ENCODE peak calls at places on chromosomes 4 and X, in five cellular contexts. One of them, this sample, is unnamed.

GRCh38 chr4:142155347-142155746 is 519.0 kb downstream of the IL15 start:
- DNase-seq in fibroblast of lung: peak
- DNase-seq in uterus: no peak
- DNase-seq in kidney epithelial cell: no peak
- DNase-seq in keratinocyte: no peak
- DNase-seq in this sample: no peak

GRCh38 chr4:173461170-173461569 is 62.3 kb upstream of the SCRG1 start:
- DNase-seq in fibroblast of lung: peak
- DNase-seq in uterus: no peak
- DNase-seq in kidney epithelial cell: no peak
- DNase-seq in keratinocyte: no peak
- DNase-seq in this sample: no peak

GRCh38 chr4:34158883-34159282 is 2085.4 kb downstream of the ARAP2 start:
- DNase-seq in fibroblast of lung: peak
- DNase-seq in uterus: no peak
- DNase-seq in kidney epithelial cell: peak
- DNase-seq in keratinocyte: peak
- DNase-seq in this sample: no peak

GRCh38 chr4:182307746-182308145 is 64.5 kb downstream of the TENM3 start:
- DNase-seq in fibroblast of lung: peak
- DNase-seq in uterus: no peak
- DNase-seq in kidney epithelial cell: peak
- DNase-seq in keratinocyte: peak
- DNase-seq in this sample: peak

GRCh38 chr4:70994069-70994366 is 569 bp downstream of the DCK start:
- DNase-seq in fibroblast of lung: no peak
- DNase-seq in uterus: no peak
- DNase-seq in kidney epithelial cell: no peak
- DNase-seq in keratinocyte: no peak
- DNase-seq in this sample: peak

GRCh38 chrX:85004255-85004654 is 578 bp downstream of the APOOL start:
- DNase-seq in fibroblast of lung: peak
- DNase-seq in uterus: no peak
- DNase-seq in kidney epithelial cell: no peak
- DNase-seq in keratinocyte: no peak
- DNase-seq in this sample: no peak

GRCh38 chr4:42607011-42607726 is 49.7 kb downstream of the ATP8A1 start:
- DNase-seq in fibroblast of lung: no peak
- DNase-seq in uterus: no peak
- DNase-seq in kidney epithelial cell: no peak
- DNase-seq in keratinocyte: no peak
- DNase-seq in this sample: no peak

GRCh38 chr4:6971536-6972374 is 62.1 kb downstream of the TBC1D14 start:
- DNase-seq in fibroblast of lung: no peak
- DNase-seq in uterus: no peak
- DNase-seq in kidney epithelial cell: no peak
- DNase-seq in keratinocyte: no peak
- DNase-seq in this sample: peak

GRCh38 chrX:132426695-132427281 is 62.0 kb downstream of the MBNL3 start:
- DNase-seq in fibroblast of lung: peak
- DNase-seq in uterus: no peak
- DNase-seq in kidney epithelial cell: no peak
- DNase-seq in keratinocyte: no peak
- DNase-seq in this sample: no peak

GRCh38 chr4:152316969-152317368 is 218.9 kb downstream of the FBXW7 start:
- DNase-seq in fibroblast of lung: peak
- DNase-seq in uterus: no peak
- DNase-seq in kidney epithelial cell: no peak
- DNase-seq in keratinocyte: no peak
- DNase-seq in this sample: no peak

GRCh38 chr4:166006217-166006616 is 133.2 kb downstream of the TLL1 start:
- DNase-seq in fibroblast of lung: no peak
- DNase-seq in uterus: no peak
- DNase-seq in kidney epithelial cell: no peak
- DNase-seq in keratinocyte: no peak
- DNase-seq in this sample: no peak

GRCh38 chr4:142408003-142408441 is 438.1 kb downstream of the INPP4B start:
- DNase-seq in fibroblast of lung: peak
- DNase-seq in uterus: no peak
- DNase-seq in kidney epithelial cell: no peak
- DNase-seq in keratinocyte: peak
- DNase-seq in this sample: no peak

GRCh38 chrX:119826399-119826959 is 26.3 kb downstream of the UPF3B start:
- DNase-seq in fibroblast of lung: peak
- DNase-seq in uterus: no peak
- DNase-seq in kidney epithelial cell: no peak
- DNase-seq in keratinocyte: no peak
- DNase-seq in this sample: no peak

GRCh38 chr4:23130845-23131244 is 438.1 kb downstream of the GBA3 start:
- DNase-seq in fibroblast of lung: no peak
- DNase-seq in uterus: no peak
- DNase-seq in kidney epithelial cell: no peak
- DNase-seq in keratinocyte: no peak
- DNase-seq in this sample: no peak

GRCh38 chr4:55758081-55758480 is 61.5 kb upstream of the EXOC1L start:
- DNase-seq in fibroblast of lung: peak
- DNase-seq in uterus: no peak
- DNase-seq in kidney epithelial cell: no peak
- DNase-seq in keratinocyte: no peak
- DNase-seq in this sample: no peak

GRCh38 chr4:10737335-10737734 is 52.8 kb upstream of the CLNK start:
- DNase-seq in fibroblast of lung: peak
- DNase-seq in uterus: no peak
- DNase-seq in kidney epithelial cell: peak
- DNase-seq in keratinocyte: no peak
- DNase-seq in this sample: no peak

GRCh38 chr4:122665148-122665547 is 44.3 kb upstream of the IL21 start:
- DNase-seq in fibroblast of lung: peak
- DNase-seq in uterus: no peak
- DNase-seq in kidney epithelial cell: no peak
- DNase-seq in keratinocyte: no peak
- DNase-seq in this sample: no peak

GRCh38 chrX:1190596-1191145 is 21.8 kb downstream of the CRLF2 start:
- DNase-seq in fibroblast of lung: no peak
- DNase-seq in uterus: no peak
- DNase-seq in kidney epithelial cell: no peak
- DNase-seq in keratinocyte: no peak
- DNase-seq in this sample: no peak

GRCh38 chr4:170089274-170089742 is 448 bp downstream of the AADAT start:
- DNase-seq in fibroblast of lung: peak
- DNase-seq in uterus: peak
- DNase-seq in kidney epithelial cell: no peak
- DNase-seq in keratinocyte: no peak
- DNase-seq in this sample: peak

GRCh38 chrX:70455366-70456202 is 10.9 kb downstream of the DLG3 start:
- DNase-seq in fibroblast of lung: no peak
- DNase-seq in uterus: no peak
- DNase-seq in kidney epithelial cell: no peak
- DNase-seq in keratinocyte: no peak
- DNase-seq in this sample: no peak

GRCh38 chrX:39518451-39519212 is 579.1 kb downstream of the BCOR start:
- DNase-seq in fibroblast of lung: peak
- DNase-seq in uterus: no peak
- DNase-seq in kidney epithelial cell: no peak
- DNase-seq in keratinocyte: no peak
- DNase-seq in this sample: no peak

GRCh38 chr4:89737888-89738287 is 99.1 kb downstream of the SNCA start:
- DNase-seq in fibroblast of lung: peak
- DNase-seq in uterus: peak
- DNase-seq in kidney epithelial cell: no peak
- DNase-seq in keratinocyte: no peak
- DNase-seq in this sample: no peak

GRCh38 chrX:10350991-10351390 is 194.2 kb downstream of the CLCN4 start:
- DNase-seq in fibroblast of lung: peak
- DNase-seq in uterus: no peak
- DNase-seq in kidney epithelial cell: no peak
- DNase-seq in keratinocyte: no peak
- DNase-seq in this sample: no peak

GRCh38 chr4:138494931-138495330 is 252.8 kb upstream of the SLC7A11 start:
- DNase-seq in fibroblast of lung: peak
- DNase-seq in uterus: no peak
- DNase-seq in kidney epithelial cell: no peak
- DNase-seq in keratinocyte: no peak
- DNase-seq in this sample: no peak

GRCh38 chr4:125765936-125766335 is 451.2 kb downstream of the FAT4 start:
- DNase-seq in fibroblast of lung: peak
- DNase-seq in uterus: no peak
- DNase-seq in kidney epithelial cell: no peak
- DNase-seq in keratinocyte: no peak
- DNase-seq in this sample: no peak

DNA sequence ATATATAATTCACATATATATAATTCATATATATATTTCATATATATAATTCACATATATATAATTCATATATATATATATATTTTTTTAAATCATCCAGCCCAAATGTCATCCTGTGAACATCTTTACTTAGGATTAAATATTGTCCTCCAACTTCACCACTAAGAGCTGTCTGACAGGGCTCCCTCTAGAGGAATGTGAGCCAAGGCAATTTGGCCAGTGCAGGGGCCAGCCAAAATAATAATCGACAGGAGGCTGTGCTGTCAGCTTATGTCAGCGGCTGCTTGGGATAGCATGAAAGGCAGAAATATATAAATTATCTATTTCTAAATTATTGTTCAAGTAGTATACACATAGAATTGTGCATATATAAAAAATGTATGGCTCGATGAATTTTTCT is 29.5 kb downstream of the EGFL6 start:
- DNase-seq in fibroblast of lung: no peak
- DNase-seq in uterus: no peak
- DNase-seq in kidney epithelial cell: no peak
- DNase-seq in keratinocyte: no peak
- DNase-seq in this sample: no peak
- TF ChIP-seq CTCF in fibroblast of lung: peak
- TF ChIP-seq CTCF in uterus: no peak
- TF ChIP-seq CTCF in kidney epithelial cell: peak
- TF ChIP-seq CTCF in keratinocyte: peak
- TF ChIP-seq CTCF in this sample: no peak

GRCh38 chr4:111601671-111602070 is 543.6 kb upstream of the FAM241A start:
- DNase-seq in fibroblast of lung: peak
- DNase-seq in uterus: no peak
- DNase-seq in kidney epithelial cell: no peak
- DNase-seq in keratinocyte: no peak
- DNase-seq in this sample: no peak

GRCh38 chr4:111605111-111605510 is 540.1 kb upstream of the FAM241A start:
- DNase-seq in fibroblast of lung: no peak
- DNase-seq in uterus: no peak
- DNase-seq in kidney epithelial cell: no peak
- DNase-seq in keratinocyte: no peak
- DNase-seq in this sample: no peak

DNA sequence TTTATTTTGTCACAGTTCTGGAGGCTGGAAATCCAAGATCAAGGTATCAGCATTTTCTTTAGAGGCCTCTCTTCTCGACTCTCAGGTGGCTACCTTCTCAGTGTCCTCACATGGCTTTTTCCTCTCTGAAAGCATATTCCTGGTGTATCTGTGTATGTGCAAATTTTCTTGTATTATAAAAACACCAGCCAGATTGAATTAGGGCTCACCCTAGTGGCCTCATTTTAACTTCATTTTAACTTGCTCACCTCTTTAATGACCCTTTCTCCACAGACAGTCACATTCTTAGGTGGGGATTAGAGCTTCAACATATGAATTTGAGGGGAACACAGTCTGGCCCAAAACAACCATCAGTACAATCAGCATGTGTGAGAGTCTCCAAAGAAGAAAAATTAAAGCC is 542.4 kb upstream of the FAM241A start:
- DNase-seq in fibroblast of lung: peak
- DNase-seq in uterus: no peak
- DNase-seq in kidney epithelial cell: no peak
- DNase-seq in keratinocyte: no peak
- DNase-seq in this sample: no peak
- TF ChIP-seq CTCF in fibroblast of lung: no peak
- TF ChIP-seq CTCF in uterus: no peak
- TF ChIP-seq CTCF in kidney epithelial cell: no peak
- TF ChIP-seq CTCF in keratinocyte: no peak
- TF ChIP-seq CTCF in this sample: no peak

DNA sequence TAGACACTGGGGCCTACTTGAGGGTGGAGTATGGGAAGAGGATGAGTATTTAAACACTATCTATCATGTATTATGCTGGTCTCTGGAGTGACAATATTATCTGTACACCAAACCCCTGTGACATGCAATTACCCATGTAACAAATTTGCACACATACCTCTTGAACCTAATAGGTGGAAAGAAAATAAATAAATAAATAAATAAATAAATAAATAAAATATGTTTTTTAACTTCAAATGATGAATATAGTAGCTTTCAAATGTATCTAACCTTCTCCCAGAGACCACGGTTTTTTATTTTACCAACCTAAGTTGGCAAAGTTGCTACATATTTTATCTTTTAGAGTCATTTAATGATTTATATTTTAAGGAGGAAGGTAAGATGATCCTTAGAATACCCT is 105.0 kb downstream of the TGIF2LX start:
- DNase-seq in fibroblast of lung: no peak
- DNase-seq in uterus: no peak
- DNase-seq in kidney epithelial cell: no peak
- DNase-seq in keratinocyte: no peak
- DNase-seq in this sample: no peak
- TF ChIP-seq CTCF in fibroblast of lung: no peak
- TF ChIP-seq CTCF in uterus: no peak
- TF ChIP-seq CTCF in kidney epithelial cell: no peak
- TF ChIP-seq CTCF in keratinocyte: no peak
- TF ChIP-seq CTCF in this sample: no peak

GRCh38 chrX:16120431-16120830 is 2.9 kb upstream of the GRPR start:
- DNase-seq in fibroblast of lung: no peak
- DNase-seq in uterus: no peak
- DNase-seq in kidney epithelial cell: no peak
- DNase-seq in keratinocyte: no peak
- DNase-seq in this sample: no peak
- TF ChIP-seq CTCF in fibroblast of lung: no peak
- TF ChIP-seq CTCF in uterus: no peak
- TF ChIP-seq CTCF in kidney epithelial cell: no peak
- TF ChIP-seq CTCF in keratinocyte: no peak
- TF ChIP-seq CTCF in this sample: no peak

This sample was measured in adrenal gland.